ENCODE peak calls at places on chromosomes 16 and 17, in four cellular contexts. M is vagina, O is transverse colon, B is sigmoid colon. S is an unnamed sample.

GRCh38 chr16:58510097-58510775 is 5.1 kb upstream of the SETD6 start:
- DNase-seq in O (no peak), M (no peak), B (peak; percentile 44), S (peak; percentile 55)

GRCh38 chr16:77945126-77945525 is 77.2 kb upstream of the CLEC3A start:
- DNase-seq in O (no peak), M (no peak), B (no peak), S (no peak)

GRCh38 chr17:68399638-68400403 is 57.5 kb downstream of the WIPI1 start:
- DNase-seq in O (peak; percentile 25), B (peak; percentile 62), M (no peak), S (no peak)

GRCh38 chr16:20949660-20950059 is 49.1 kb downstream of the LYRM1 start:
- DNase-seq in O (peak; percentile 24), B (no peak), M (no peak), S (no peak)

GRCh38 chr16:49466881-49467280 is 93.3 kb downstream of the C16orf78 start:
- DNase-seq in M (peak; percentile 67), B (peak; percentile 51), O (no peak), S (peak; percentile 20)

GRCh38 chr17:32878211-32878610 is 1.3 kb upstream of the MYO1D start:
- DNase-seq in B (peak; percentile 72), O (no peak), M (no peak), S (peak; percentile 86)

GRCh38 chr17:54494731-54495715 is 405.6 kb upstream of the TOM1L1 start:
- DNase-seq in M (no peak), B (no peak), O (no peak), S (no peak)

GRCh38 chr16:35908942-35909341 is 2449.5 kb downstream of the TP53TG3F start:
- DNase-seq in O (no peak), B (no peak), M (no peak), S (no peak)

GRCh38 chr17:72614476-72614870 is 478.0 kb downstream of the SLC39A11 start:
- DNase-seq in B (no peak), M (no peak), O (no peak), S (no peak)

GRCh38 chr16:8972843-8973586 is 9.3 kb upstream of the USP7 start:
- DNase-seq in M (no peak), B (no peak), O (no peak), S (no peak)

GRCh38 chr17:73280191-73280590 is 18.5 kb upstream of the CPSF4L start:
- DNase-seq in B (no peak), O (no peak), M (no peak), S (no peak)

GRCh38 chr17:74368341-74369152 is 1.2 kb downstream of the GPR142 start:
- DNase-seq in M (no peak), O (peak; percentile 79), B (peak; percentile 78), S (no peak)

DNA sequence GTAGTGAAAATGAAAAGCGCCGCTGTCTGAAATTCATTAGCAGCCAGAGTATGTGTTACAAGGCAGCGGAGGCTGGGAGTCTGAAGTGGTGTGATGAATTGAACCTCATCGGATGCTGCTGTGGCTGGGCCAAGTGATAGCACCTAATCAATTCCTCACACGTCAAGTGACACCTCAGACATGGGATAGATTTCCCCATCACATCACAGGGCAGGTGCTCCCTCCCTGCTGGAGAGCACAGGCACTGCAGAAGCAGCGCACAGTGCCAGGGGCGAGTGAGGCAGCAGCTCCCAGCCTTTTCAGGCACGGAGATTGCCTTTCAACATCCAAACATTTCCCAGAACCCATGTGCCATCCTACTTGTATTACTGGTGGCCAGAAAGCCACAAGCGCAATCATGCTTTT is 32.2 kb downstream of the DRC3 start:
- DNase-seq in B (no peak), M (no peak), O (no peak), S (no peak)
- TF ChIP-seq CTCF in B (no peak), M (no peak), O (no peak), S (no peak)

GRCh38 chr16:75727221-75727620 is 931 bp upstream of the CPHXL start:
- DNase-seq in O (no peak), B (no peak), M (no peak), S (no peak)
- TF ChIP-seq POLR2A in O (no peak), B (no peak), M (no peak), S (no peak)

GRCh38 chr16:81739503-81739902 is 39.6 kb upstream of the PLCG2 start:
- DNase-seq in M (no peak), B (no peak), O (no peak), S (no peak)

GRCh38 chr16:81734632-81735434 is 44.3 kb upstream of the PLCG2 start:
- DNase-seq in B (no peak), O (no peak), M (no peak), S (no peak)

GRCh38 chr16:81740163-81740562 is 38.9 kb upstream of the PLCG2 start:
- DNase-seq in B (no peak), O (peak; percentile 56), M (no peak), S (no peak)

GRCh38 chr16:81738831-81739496 is 40.1 kb upstream of the PLCG2 start:
- DNase-seq in B (peak; percentile 75), M (no peak), O (peak; percentile 71), S (no peak)

GRCh38 chr16:81737885-81738536 is 41.1 kb upstream of the PLCG2 start:
- DNase-seq in M (no peak), O (peak; percentile 92), B (peak; percentile 89), S (peak; percentile 87)
- TF ChIP-seq POLR2AphosphoS5 in M (peak; percentile 95), O (no peak), B (peak; percentile 55), S (no peak)

GRCh38 chr17:45893725-45894021 is 681 bp upstream of the MAPT start:
- DNase-seq in B (no peak), O (no peak), M (no peak), S (no peak)

GRCh38 chr17:45894022-45894784 is at the start of gene MAPT:
- DNase-seq in M (no peak), B (peak; percentile 95), O (peak; percentile 88), S (peak; percentile 85)

GRCh38 chr17:45886852-45887251 is 7.5 kb upstream of the MAPT start:
- DNase-seq in M (no peak), O (no peak), B (no peak), S (no peak)

GRCh38 chr17:45888392-45888791 is 6.0 kb upstream of the MAPT start:
- DNase-seq in B (no peak), O (no peak), M (no peak), S (no peak)

GRCh38 chr17:45889579-45889978 is 4.8 kb upstream of the MAPT start:
- DNase-seq in B (no peak), O (no peak), M (no peak), S (no peak)
- TF ChIP-seq CTCF in B (no peak), O (no peak), M (no peak), S (no peak)

GRCh38 chr16:88978608-88979346 is 1.8 kb upstream of the CBFA2T3 start:
- DNase-seq in M (no peak), B (no peak), O (peak; percentile 66), S (no peak)
- TF ChIP-seq POLR2A in M (no peak), B (no peak), O (no peak), S (no peak)

GRCh38 chr17:40579471-40579870 is 14.2 kb upstream of the CCR7 start:
- DNase-seq in O (no peak), B (no peak), M (no peak), S (no peak)

GRCh38 chr17:40577611-40578065 is 12.4 kb upstream of the CCR7 start:
- DNase-seq in M (no peak), O (no peak), B (no peak), S (no peak)

GRCh38 chr17:40580140-40580539 is 14.9 kb upstream of the CCR7 start:
- DNase-seq in O (no peak), M (no peak), B (no peak), S (no peak)

DNA sequence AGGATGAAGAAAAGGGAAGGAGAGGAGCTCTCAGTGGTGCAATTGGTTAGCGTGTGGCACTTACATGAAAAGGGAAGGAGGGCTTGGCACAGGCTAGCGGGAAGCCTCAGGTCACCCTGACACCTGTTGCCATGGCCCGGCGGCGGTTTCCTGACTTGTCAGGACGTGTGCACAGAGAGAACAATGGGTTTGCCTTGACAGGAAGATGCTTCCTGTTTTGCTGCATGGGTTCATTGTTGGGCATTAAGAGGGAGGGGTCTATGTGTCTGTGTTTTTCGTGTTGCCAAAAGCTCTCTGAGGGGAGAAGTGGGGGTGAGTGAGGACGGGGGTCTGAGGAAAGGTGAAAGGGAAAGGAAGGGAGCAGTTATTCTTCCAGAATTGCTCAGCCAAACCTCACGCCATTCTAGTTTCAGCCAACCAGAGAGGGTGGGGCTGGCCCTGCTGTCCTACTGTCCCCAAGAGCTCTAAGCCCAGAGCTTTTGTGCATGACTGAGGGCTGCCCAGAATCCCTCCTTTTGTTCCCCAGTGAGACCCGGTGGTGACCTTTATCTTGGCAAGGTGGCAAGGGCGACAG is 17.1 kb upstream of the CCR7 start:
- DNase-seq in B (no peak), O (peak; percentile 67), M (no peak), S (no peak)
- TF ChIP-seq POLR2AphosphoS5 in B (peak; percentile 15), O (no peak), M (peak; percentile 81), S (peak; percentile 10)

GRCh38 chr17:62692721-62693431 is 65.4 kb downstream of the MRC2 start:
- DNase-seq in O (no peak), B (no peak), M (no peak), S (no peak)
- TF ChIP-seq CTCF in O (peak; percentile 15), B (no peak), M (no peak), S (no peak)

GRCh38 chr16:31507929-31508705 is at the start of gene RUSF1:
- DNase-seq in M (no peak), B (peak; percentile 95), O (peak; percentile 93), S (peak; percentile 93)
- TF ChIP-seq POLR2A in M (peak; percentile 81), B (peak; percentile 91), O (peak; percentile 87), S (peak; percentile 73)